ENCODE peak calls at places on chromosomes 6 and 20, in nine cellular contexts. One of them, this sample, is unnamed.

GRCh38 chr6:34142599-34142998 is 3.3 kb downstream of the GRM4 start:
- DNase-seq in tibial nerve: no peak
- DNase-seq in sigmoid colon: no peak
- DNase-seq in transverse colon: no peak
- DNase-seq in pancreas: no peak
- DNase-seq in adrenal gland: peak; percentile 39
- DNase-seq in fibroblast of lung: no peak
- DNase-seq in mesenchymal stem cell: no peak
- DNase-seq in left ventricle myocardium inferior: no peak
- DNase-seq in this sample: peak; percentile 85

GRCh38 chr20:47749367-47749766 is 35.9 kb downstream of the SULF2 start:
- DNase-seq in tibial nerve: no peak
- DNase-seq in sigmoid colon: no peak
- DNase-seq in transverse colon: no peak
- DNase-seq in pancreas: no peak
- DNase-seq in adrenal gland: no peak
- DNase-seq in fibroblast of lung: peak; percentile 91
- DNase-seq in mesenchymal stem cell: no peak
- DNase-seq in left ventricle myocardium inferior: peak; percentile 48
- DNase-seq in this sample: no peak

GRCh38 chr20:19074828-19075516 is 137.5 kb upstream of the SLC24A3 start:
- DNase-seq in tibial nerve: no peak
- DNase-seq in sigmoid colon: no peak
- DNase-seq in transverse colon: no peak
- DNase-seq in pancreas: no peak
- DNase-seq in adrenal gland: no peak
- DNase-seq in fibroblast of lung: no peak
- DNase-seq in mesenchymal stem cell: no peak
- DNase-seq in left ventricle myocardium inferior: peak; percentile 19
- DNase-seq in this sample: no peak

GRCh38 chr20:36084897-36085617 is 69.5 kb upstream of the EPB41L1 start:
- DNase-seq in tibial nerve: no peak
- DNase-seq in sigmoid colon: no peak
- DNase-seq in transverse colon: no peak
- DNase-seq in pancreas: no peak
- DNase-seq in adrenal gland: no peak
- DNase-seq in fibroblast of lung: peak; percentile 58
- DNase-seq in mesenchymal stem cell: peak; percentile 37
- DNase-seq in left ventricle myocardium inferior: no peak
- DNase-seq in this sample: no peak

GRCh38 chr20:8616792-8617191 is 452.1 kb upstream of the PLCB4 start:
- DNase-seq in tibial nerve: no peak
- DNase-seq in sigmoid colon: no peak
- DNase-seq in transverse colon: no peak
- DNase-seq in pancreas: no peak
- DNase-seq in adrenal gland: no peak
- DNase-seq in fibroblast of lung: no peak
- DNase-seq in mesenchymal stem cell: peak; percentile 58
- DNase-seq in left ventricle myocardium inferior: no peak
- DNase-seq in this sample: no peak

GRCh38 chr6:130001229-130001554 is 17.2 kb upstream of the L3MBTL3 start:
- DNase-seq in tibial nerve: no peak
- DNase-seq in sigmoid colon: no peak
- DNase-seq in transverse colon: no peak
- DNase-seq in pancreas: no peak
- DNase-seq in adrenal gland: no peak
- DNase-seq in fibroblast of lung: no peak
- DNase-seq in mesenchymal stem cell: no peak
- DNase-seq in left ventricle myocardium inferior: no peak
- DNase-seq in this sample: no peak

GRCh38 chr20:36113566-36114247 is 40.8 kb upstream of the EPB41L1 start:
- DNase-seq in tibial nerve: no peak
- DNase-seq in sigmoid colon: no peak
- DNase-seq in transverse colon: no peak
- DNase-seq in pancreas: no peak
- DNase-seq in adrenal gland: no peak
- DNase-seq in fibroblast of lung: no peak
- DNase-seq in mesenchymal stem cell: no peak
- DNase-seq in left ventricle myocardium inferior: no peak
- DNase-seq in this sample: peak; percentile 30

GRCh38 chr6:110682460-110682853 is 132.8 kb downstream of the CDK19 start:
- DNase-seq in tibial nerve: no peak
- DNase-seq in sigmoid colon: peak; percentile 70
- DNase-seq in transverse colon: peak; percentile 66
- DNase-seq in pancreas: peak; percentile 56
- DNase-seq in adrenal gland: peak; percentile 82
- DNase-seq in fibroblast of lung: peak; percentile 67
- DNase-seq in mesenchymal stem cell: peak; percentile 86
- DNase-seq in left ventricle myocardium inferior: no peak
- DNase-seq in this sample: peak; percentile 78

GRCh38 chr6:170376386-170377084 is 70.0 kb downstream of the FAM120B start:
- DNase-seq in tibial nerve: no peak
- DNase-seq in sigmoid colon: no peak
- DNase-seq in transverse colon: no peak
- DNase-seq in pancreas: no peak
- DNase-seq in adrenal gland: no peak
- DNase-seq in fibroblast of lung: no peak
- DNase-seq in mesenchymal stem cell: no peak
- DNase-seq in left ventricle myocardium inferior: no peak
- DNase-seq in this sample: no peak

GRCh38 chr20:61901421-61902212 is 164.1 kb downstream of the TAF4 start:
- DNase-seq in tibial nerve: no peak
- DNase-seq in sigmoid colon: no peak
- DNase-seq in transverse colon: no peak
- DNase-seq in pancreas: no peak
- DNase-seq in adrenal gland: no peak
- DNase-seq in fibroblast of lung: peak; percentile 31
- DNase-seq in mesenchymal stem cell: no peak
- DNase-seq in left ventricle myocardium inferior: no peak
- DNase-seq in this sample: no peak

GRCh38 chr6:148304976-148305375 is 37.7 kb upstream of the SASH1 start:
- DNase-seq in tibial nerve: no peak
- DNase-seq in sigmoid colon: no peak
- DNase-seq in transverse colon: no peak
- DNase-seq in pancreas: no peak
- DNase-seq in adrenal gland: no peak
- DNase-seq in fibroblast of lung: peak; percentile 88
- DNase-seq in mesenchymal stem cell: peak; percentile 80
- DNase-seq in left ventricle myocardium inferior: no peak
- DNase-seq in this sample: peak; percentile 36

GRCh38 chr6:5946701-5947100 is 60.0 kb downstream of the NRN1 start:
- DNase-seq in tibial nerve: no peak
- DNase-seq in sigmoid colon: no peak
- DNase-seq in transverse colon: no peak
- DNase-seq in pancreas: no peak
- DNase-seq in adrenal gland: no peak
- DNase-seq in fibroblast of lung: no peak
- DNase-seq in mesenchymal stem cell: no peak
- DNase-seq in left ventricle myocardium inferior: no peak
- DNase-seq in this sample: no peak

GRCh38 chr6:108730556-108731228 is 117.5 kb upstream of the ARMC2 start:
- DNase-seq in tibial nerve: no peak
- DNase-seq in sigmoid colon: no peak
- DNase-seq in transverse colon: no peak
- DNase-seq in pancreas: no peak
- DNase-seq in adrenal gland: no peak
- DNase-seq in fibroblast of lung: no peak
- DNase-seq in mesenchymal stem cell: no peak
- DNase-seq in left ventricle myocardium inferior: no peak
- DNase-seq in this sample: peak; percentile 15

GRCh38 chr6:3393796-3394195 is 63.1 kb downstream of the SLC22A23 start:
- DNase-seq in tibial nerve: no peak
- DNase-seq in sigmoid colon: peak; percentile 10
- DNase-seq in transverse colon: no peak
- DNase-seq in pancreas: peak; percentile 36
- DNase-seq in adrenal gland: no peak
- DNase-seq in fibroblast of lung: no peak
- DNase-seq in mesenchymal stem cell: no peak
- DNase-seq in left ventricle myocardium inferior: no peak
- DNase-seq in this sample: no peak

GRCh38 chr6:165986647-165987482 is 180.8 kb downstream of the TBXT start:
- DNase-seq in tibial nerve: no peak
- DNase-seq in sigmoid colon: peak; percentile 81
- DNase-seq in transverse colon: no peak
- DNase-seq in pancreas: no peak
- DNase-seq in adrenal gland: peak; percentile 49
- DNase-seq in fibroblast of lung: peak; percentile 49
- DNase-seq in mesenchymal stem cell: peak; percentile 41
- DNase-seq in left ventricle myocardium inferior: no peak
- DNase-seq in this sample: peak; percentile 69

GRCh38 chr6:25010166-25010565 is 74.4 kb upstream of the RIPOR2 start:
- DNase-seq in tibial nerve: no peak
- DNase-seq in sigmoid colon: no peak
- DNase-seq in transverse colon: no peak
- DNase-seq in pancreas: no peak
- DNase-seq in adrenal gland: no peak
- DNase-seq in fibroblast of lung: no peak
- DNase-seq in mesenchymal stem cell: no peak
- DNase-seq in left ventricle myocardium inferior: no peak
- DNase-seq in this sample: no peak

GRCh38 chr20:19522080-19522801 is 235.8 kb upstream of the RIN2 start:
- DNase-seq in tibial nerve: no peak
- DNase-seq in sigmoid colon: no peak
- DNase-seq in transverse colon: no peak
- DNase-seq in pancreas: no peak
- DNase-seq in adrenal gland: no peak
- DNase-seq in fibroblast of lung: no peak
- DNase-seq in mesenchymal stem cell: no peak
- DNase-seq in left ventricle myocardium inferior: no peak
- DNase-seq in this sample: no peak

GRCh38 chr6:46776070-46776752 is 17.0 kb upstream of the MEP1A start:
- DNase-seq in tibial nerve: no peak
- DNase-seq in sigmoid colon: no peak
- DNase-seq in transverse colon: no peak
- DNase-seq in pancreas: no peak
- DNase-seq in adrenal gland: no peak
- DNase-seq in fibroblast of lung: no peak
- DNase-seq in mesenchymal stem cell: no peak
- DNase-seq in left ventricle myocardium inferior: no peak
- DNase-seq in this sample: no peak

GRCh38 chr6:26198626-26199056 is 111.4 kb downstream of the HFE start:
- DNase-seq in tibial nerve: no peak
- DNase-seq in sigmoid colon: no peak
- DNase-seq in transverse colon: no peak
- DNase-seq in pancreas: no peak
- DNase-seq in adrenal gland: no peak
- DNase-seq in fibroblast of lung: no peak
- DNase-seq in mesenchymal stem cell: no peak
- DNase-seq in left ventricle myocardium inferior: no peak
- DNase-seq in this sample: no peak

GRCh38 chr6:38990475-38990874 is 58.1 kb upstream of the GLP1R start:
- DNase-seq in tibial nerve: no peak
- DNase-seq in sigmoid colon: no peak
- DNase-seq in transverse colon: no peak
- DNase-seq in pancreas: no peak
- DNase-seq in adrenal gland: no peak
- DNase-seq in fibroblast of lung: no peak
- DNase-seq in mesenchymal stem cell: no peak
- DNase-seq in left ventricle myocardium inferior: no peak
- DNase-seq in this sample: no peak
- H3K27me3 ChIP-seq in tibial nerve: peaks cover 6% of the 10 kb centered on the region
- H3K27me3 ChIP-seq in sigmoid colon: no peaks in the 10 kb centered on the region
- H3K27me3 ChIP-seq in transverse colon: peaks cover 17% of the 10 kb centered on the region
- H3K27me3 ChIP-seq in pancreas: no peaks in the 10 kb centered on the region
- H3K27me3 ChIP-seq in adrenal gland: peaks cover 14% of the 10 kb centered on the region
- H3K27me3 ChIP-seq in fibroblast of lung: no peaks in the 10 kb centered on the region
- H3K27me3 ChIP-seq in mesenchymal stem cell: peaks cover 3% of the 10 kb centered on the region
- H3K27me3 ChIP-seq in left ventricle myocardium inferior: peaks cover 20% of the 10 kb centered on the region
- H3K27me3 ChIP-seq in this sample: peaks cover 40% of the 10 kb centered on the region

GRCh38 chr6:167736486-167737204 is 90.1 kb upstream of the AFDN start:
- DNase-seq in tibial nerve: no peak
- DNase-seq in sigmoid colon: peak; percentile 51
- DNase-seq in transverse colon: no peak
- DNase-seq in pancreas: no peak
- DNase-seq in adrenal gland: no peak
- DNase-seq in fibroblast of lung: no peak
- DNase-seq in mesenchymal stem cell: peak; percentile 9
- DNase-seq in left ventricle myocardium inferior: no peak
- DNase-seq in this sample: no peak
- H3K27me3 ChIP-seq in tibial nerve: no peaks in the 10 kb centered on the region
- H3K27me3 ChIP-seq in sigmoid colon: no peaks in the 10 kb centered on the region
- H3K27me3 ChIP-seq in transverse colon: no peaks in the 10 kb centered on the region
- H3K27me3 ChIP-seq in pancreas: no peaks in the 10 kb centered on the region
- H3K27me3 ChIP-seq in adrenal gland: no peaks in the 10 kb centered on the region
- H3K27me3 ChIP-seq in fibroblast of lung: no peaks in the 10 kb centered on the region
- H3K27me3 ChIP-seq in mesenchymal stem cell: peaks cover 6% of the 10 kb centered on the region
- H3K27me3 ChIP-seq in left ventricle myocardium inferior: no peaks in the 10 kb centered on the region
- H3K27me3 ChIP-seq in this sample: no peaks in the 10 kb centered on the region

GRCh38 chr20:37261714-37262113 is at the start of gene GHRH:
- DNase-seq in tibial nerve: no peak
- DNase-seq in sigmoid colon: no peak
- DNase-seq in transverse colon: no peak
- DNase-seq in pancreas: no peak
- DNase-seq in adrenal gland: no peak
- DNase-seq in fibroblast of lung: no peak
- DNase-seq in mesenchymal stem cell: no peak
- DNase-seq in left ventricle myocardium inferior: no peak
- DNase-seq in this sample: no peak

GRCh38 chr20:37257530-37257929 is 4.1 kb downstream of the GHRH start:
- DNase-seq in tibial nerve: no peak
- DNase-seq in sigmoid colon: no peak
- DNase-seq in transverse colon: no peak
- DNase-seq in pancreas: no peak
- DNase-seq in adrenal gland: no peak
- DNase-seq in fibroblast of lung: no peak
- DNase-seq in mesenchymal stem cell: no peak
- DNase-seq in left ventricle myocardium inferior: no peak
- DNase-seq in this sample: no peak

GRCh38 chr20:37257993-37258392 is 3.6 kb downstream of the GHRH start:
- DNase-seq in tibial nerve: no peak
- DNase-seq in sigmoid colon: no peak
- DNase-seq in transverse colon: no peak
- DNase-seq in pancreas: no peak
- DNase-seq in adrenal gland: no peak
- DNase-seq in fibroblast of lung: no peak
- DNase-seq in mesenchymal stem cell: no peak
- DNase-seq in left ventricle myocardium inferior: no peak
- DNase-seq in this sample: peak; percentile 58

GRCh38 chr20:37259031-37259430 is 2.6 kb downstream of the GHRH start:
- DNase-seq in tibial nerve: no peak
- DNase-seq in sigmoid colon: no peak
- DNase-seq in transverse colon: no peak
- DNase-seq in pancreas: no peak
- DNase-seq in adrenal gland: no peak
- DNase-seq in fibroblast of lung: no peak
- DNase-seq in mesenchymal stem cell: no peak
- DNase-seq in left ventricle myocardium inferior: no peak
- DNase-seq in this sample: peak; percentile 55

GRCh38 chr20:37259865-37260264 is 1.7 kb downstream of the GHRH start:
- DNase-seq in tibial nerve: no peak
- DNase-seq in sigmoid colon: no peak
- DNase-seq in transverse colon: no peak
- DNase-seq in pancreas: no peak
- DNase-seq in adrenal gland: no peak
- DNase-seq in fibroblast of lung: no peak
- DNase-seq in mesenchymal stem cell: no peak
- DNase-seq in left ventricle myocardium inferior: no peak
- DNase-seq in this sample: peak; percentile 24
- H3K27me3 ChIP-seq in tibial nerve: no peaks in the 10 kb centered on the region
- H3K27me3 ChIP-seq in sigmoid colon: no peaks in the 10 kb centered on the region
- H3K27me3 ChIP-seq in transverse colon: no peaks in the 10 kb centered on the region
- H3K27me3 ChIP-seq in pancreas: no peaks in the 10 kb centered on the region
- H3K27me3 ChIP-seq in adrenal gland: no peaks in the 10 kb centered on the region
- H3K27me3 ChIP-seq in fibroblast of lung: peaks cover 35% of the 10 kb centered on the region
- H3K27me3 ChIP-seq in mesenchymal stem cell: peaks cover 50% of the 10 kb centered on the region
- H3K27me3 ChIP-seq in left ventricle myocardium inferior: peaks cover 66% of the 10 kb centered on the region
- H3K27me3 ChIP-seq in this sample: no peaks in the 10 kb centered on the region

GRCh38 chr6:1395941-1396908 is 6.8 kb downstream of the FOXF2 start:
- DNase-seq in tibial nerve: no peak
- DNase-seq in sigmoid colon: no peak
- DNase-seq in transverse colon: no peak
- DNase-seq in pancreas: no peak
- DNase-seq in adrenal gland: no peak
- DNase-seq in fibroblast of lung: no peak
- DNase-seq in mesenchymal stem cell: no peak
- DNase-seq in left ventricle myocardium inferior: no peak
- DNase-seq in this sample: peak; percentile 31
- H3K27me3 ChIP-seq in tibial nerve: peaks cover 88% of the 10 kb centered on the region
- H3K27me3 ChIP-seq in sigmoid colon: no peaks in the 10 kb centered on the region
- H3K27me3 ChIP-seq in transverse colon: peaks cover 82% of the 10 kb centered on the region
- H3K27me3 ChIP-seq in pancreas: peaks cover 24% of the 10 kb centered on the region
- H3K27me3 ChIP-seq in adrenal gland: peaks cover 66% of the 10 kb centered on the region
- H3K27me3 ChIP-seq in fibroblast of lung: no peaks in the 10 kb centered on the region
- H3K27me3 ChIP-seq in mesenchymal stem cell: peaks cover 85% of the 10 kb centered on the region
- H3K27me3 ChIP-seq in left ventricle myocardium inferior: peaks cover 100% of the 10 kb centered on the region
- H3K27me3 ChIP-seq in this sample: peaks cover 100% of the 10 kb centered on the region

This sample was measured in neural progenitor cell.